ENCODE peak calls at places on chromosomes 4 and X, in seven cellular contexts. One of them, this sample, is unnamed.

GRCh38 chr4:169305651-169306050 is 34.9 kb upstream of the SH3RF1 start:
- DNase-seq in stimulated activated CD8-positive, alpha-beta memory T cell treated with anti-CD3 and anti-CD28 coated beads, Interleukin-15, amount 100 ng/mL, for 4 hours: no peak
- DNase-seq in fibroblast of mammary gland: no peak
- DNase-seq in tibial nerve: no peak
- DNase-seq in heart right ventricle: no peak
- DNase-seq in testis: no peak
- DNase-seq in IMR-90: peak
- DNase-seq in this sample: no peak

GRCh38 chr4:164937576-164938270 is 39.7 kb downstream of the TRIM61 start:
- DNase-seq in fibroblast of mammary gland: peak
- DNase-seq in testis: peak
- DNase-seq in IMR-90: peak
- DNase-seq in heart right ventricle: no peak
- DNase-seq in stimulated activated CD8-positive, alpha-beta memory T cell treated with anti-CD3 and anti-CD28 coated beads, Interleukin-15, amount 100 ng/mL, for 4 hours: no peak
- DNase-seq in tibial nerve: no peak
- DNase-seq in this sample: no peak

GRCh38 chr4:136203199-136203598 is 1329.1 kb downstream of the PCDH18 start:
- DNase-seq in testis: no peak
- DNase-seq in IMR-90: no peak
- DNase-seq in stimulated activated CD8-positive, alpha-beta memory T cell treated with anti-CD3 and anti-CD28 coated beads, Interleukin-15, amount 100 ng/mL, for 4 hours: no peak
- DNase-seq in fibroblast of mammary gland: no peak
- DNase-seq in heart right ventricle: no peak
- DNase-seq in tibial nerve: no peak
- DNase-seq in this sample: no peak

GRCh38 chrX:13051529-13052172 is 7.2 kb upstream of the FAM9C start:
- DNase-seq in testis: no peak
- DNase-seq in heart right ventricle: peak
- DNase-seq in fibroblast of mammary gland: no peak
- DNase-seq in tibial nerve: no peak
- DNase-seq in stimulated activated CD8-positive, alpha-beta memory T cell treated with anti-CD3 and anti-CD28 coated beads, Interleukin-15, amount 100 ng/mL, for 4 hours: no peak
- DNase-seq in IMR-90: no peak
- DNase-seq in this sample: no peak

GRCh38 chr4:108465886-108466491 is 154.4 kb upstream of the RPL34 start:
- DNase-seq in fibroblast of mammary gland: no peak
- DNase-seq in heart right ventricle: no peak
- DNase-seq in IMR-90: no peak
- DNase-seq in stimulated activated CD8-positive, alpha-beta memory T cell treated with anti-CD3 and anti-CD28 coated beads, Interleukin-15, amount 100 ng/mL, for 4 hours: no peak
- DNase-seq in testis: no peak
- DNase-seq in tibial nerve: no peak
- DNase-seq in this sample: no peak

GRCh38 chr4:185242749-185243533 is 33.5 kb downstream of the SNX25 start:
- DNase-seq in fibroblast of mammary gland: peak
- DNase-seq in testis: no peak
- DNase-seq in heart right ventricle: no peak
- DNase-seq in IMR-90: peak
- DNase-seq in tibial nerve: no peak
- DNase-seq in stimulated activated CD8-positive, alpha-beta memory T cell treated with anti-CD3 and anti-CD28 coated beads, Interleukin-15, amount 100 ng/mL, for 4 hours: no peak
- DNase-seq in this sample: no peak

GRCh38 chrX:31166416-31166815 is 94.6 kb upstream of the FTHL17 start:
- DNase-seq in tibial nerve: no peak
- DNase-seq in IMR-90: no peak
- DNase-seq in testis: no peak
- DNase-seq in heart right ventricle: no peak
- DNase-seq in stimulated activated CD8-positive, alpha-beta memory T cell treated with anti-CD3 and anti-CD28 coated beads, Interleukin-15, amount 100 ng/mL, for 4 hours: no peak
- DNase-seq in fibroblast of mammary gland: no peak
- DNase-seq in this sample: no peak

GRCh38 chr4:159201168-159201567 is 98.3 kb downstream of the RAPGEF2 start:
- DNase-seq in heart right ventricle: no peak
- DNase-seq in fibroblast of mammary gland: no peak
- DNase-seq in testis: no peak
- DNase-seq in tibial nerve: no peak
- DNase-seq in stimulated activated CD8-positive, alpha-beta memory T cell treated with anti-CD3 and anti-CD28 coated beads, Interleukin-15, amount 100 ng/mL, for 4 hours: no peak
- DNase-seq in IMR-90: no peak
- DNase-seq in this sample: no peak

GRCh38 chr4:24470681-24471622 is 113.4 kb downstream of the DHX15 start:
- DNase-seq in stimulated activated CD8-positive, alpha-beta memory T cell treated with anti-CD3 and anti-CD28 coated beads, Interleukin-15, amount 100 ng/mL, for 4 hours: no peak
- DNase-seq in tibial nerve: no peak
- DNase-seq in heart right ventricle: peak
- DNase-seq in testis: peak
- DNase-seq in IMR-90: peak
- DNase-seq in fibroblast of mammary gland: peak
- DNase-seq in this sample: no peak

GRCh38 chr4:174828845-174829701 is at the start of gene GLRA3:
- DNase-seq in testis: peak
- DNase-seq in IMR-90: no peak
- DNase-seq in fibroblast of mammary gland: peak
- DNase-seq in heart right ventricle: peak
- DNase-seq in tibial nerve: no peak
- DNase-seq in stimulated activated CD8-positive, alpha-beta memory T cell treated with anti-CD3 and anti-CD28 coated beads, Interleukin-15, amount 100 ng/mL, for 4 hours: no peak
- DNase-seq in this sample: peak

This sample was measured in pancreas.